ENCODE peak calls at places on chromosomes 6 and 20, in five cellular contexts. U, O, V, G and C are unnamed samples.

GRCh38 chr6:29975561-29975907 is 33.2 kb downstream of the HLA-A start:
- DNase-seq in U (no peak), V (no peak), G (no peak), O (no peak), C (no peak)

GRCh38 chr20:25283221-25283951 is 35.5 kb downstream of the PYGB start:
- DNase-seq in V (peak; percentile 24), O (no peak), G (no peak), U (no peak), C (no peak)

GRCh38 chr6:112245511-112246203 is 8.7 kb downstream of the LAMA4 start:
- DNase-seq in O (no peak), U (no peak), V (no peak), G (peak; percentile 98), C (no peak)

GRCh38 chr20:49812463-49813304 is at the start of gene SLC9A8:
- DNase-seq in V (peak; percentile 83), U (peak; percentile 93), O (peak; percentile 74), G (peak; percentile 91), C (peak; percentile 91)

GRCh38 chr6:43297644-43298564 is at the start of gene SLC22A7:
- DNase-seq in G (no peak), V (peak; percentile 61), O (no peak), U (no peak), C (no peak)

GRCh38 chr6:161884782-161885181 is 610.9 kb upstream of the AGPAT4 start:
- DNase-seq in G (no peak), O (no peak), U (no peak), V (no peak), C (no peak)

GRCh38 chr20:41697861-41698559 is 79.8 kb upstream of the CHD6 start:
- DNase-seq in V (no peak), O (no peak), U (peak; percentile 88), G (peak; percentile 54), C (peak; percentile 57)

GRCh38 chr6:78868124-78868523 is 773 bp downstream of the IRAK1BP1 start:
- DNase-seq in O (no peak), V (no peak), U (no peak), G (peak; percentile 5), C (no peak)

GRCh38 chr6:127496471-127496870 is 22.7 kb downstream of the MTCL3 start:
- DNase-seq in V (no peak), G (peak; percentile 9), U (no peak), O (no peak), C (no peak)

GRCh38 chr6:112253842-112254816 is at the start of gene LAMA4:
- DNase-seq in O (no peak), V (peak; percentile 45), G (peak; percentile 80), U (peak; percentile 72), C (peak; percentile 59)

GRCh38 chr6:10968776-10969175 is 75.3 kb downstream of the ELOVL2 start:
- DNase-seq in U (no peak), O (no peak), G (peak; percentile 89), V (no peak), C (no peak)

GRCh38 chr6:152094992-152095592 is 287.6 kb downstream of the ESR1 start:
- DNase-seq in V (peak; percentile 47), G (peak; percentile 100), O (no peak), U (no peak), C (no peak)

GRCh38 chr6:32894085-32895005 is 40.4 kb downstream of the PSMB9 start:
- DNase-seq in U (peak; percentile 99), G (peak; percentile 89), V (peak; percentile 96), O (peak; percentile 90), C (peak; percentile 95)

GRCh38 chr20:58075980-58076749 is 152.3 kb downstream of the ANKRD60 start:
- DNase-seq in V (no peak), G (no peak), U (peak; percentile 35), O (no peak), C (no peak)

GRCh38 chr6:122048570-122048969 is 350.9 kb upstream of the HSF2 start:
- DNase-seq in G (peak; percentile 22), V (no peak), U (no peak), O (no peak), C (no peak)

GRCh38 chr20:9615766-9616454 is 101.5 kb downstream of the LAMP5 start:
- DNase-seq in G (no peak), O (no peak), U (no peak), V (no peak), C (no peak)

GRCh38 chr20:62899633-62900051 is 26.7 kb downstream of the DIDO1 start:
- DNase-seq in G (no peak), U (no peak), O (no peak), V (no peak), C (peak; percentile 55)

GRCh38 chr20:13017883-13018535 is 9.2 kb downstream of the SPTLC3 start:
- DNase-seq in U (peak; percentile 93), V (no peak), O (no peak), G (no peak), C (no peak)

GRCh38 chr20:19973920-19974620 is 43.1 kb upstream of the NAA20 start:
- DNase-seq in O (no peak), G (peak; percentile 81), U (no peak), V (peak; percentile 42), C (no peak)

GRCh38 chr6:44667226-44667625 is 279.7 kb downstream of the CDC5L start:
- DNase-seq in G (peak; percentile 98), O (no peak), V (no peak), U (no peak), C (no peak)

GRCh38 chr6:34157236-34157830 is 11.4 kb upstream of the GRM4 start:
- DNase-seq in G (no peak), V (no peak), O (no peak), U (no peak), C (no peak)

GRCh38 chr6:7978736-7979135 is 68.1 kb upstream of the TXNDC5 start:
- DNase-seq in O (no peak), V (no peak), U (no peak), G (no peak), C (no peak)

GRCh38 chr6:86916393-86916792 is 20.9 kb upstream of the HTR1E start:
- DNase-seq in G (no peak), U (no peak), V (no peak), O (no peak), C (no peak)

GRCh38 chr6:42762338-42762929 is 16.5 kb upstream of the TBCC start:
- DNase-seq in V (no peak), O (no peak), G (no peak), U (no peak), C (no peak)

GRCh38 chr20:7879883-7880282 is 60.4 kb downstream of the HAO1 start:
- DNase-seq in O (no peak), U (no peak), V (no peak), G (peak; percentile 3), C (peak; percentile 32)

GRCh38 chr6:44275749-44276648 is 5.7 kb downstream of the TMEM151B start:
- DNase-seq in U (no peak), O (no peak), V (no peak), G (no peak), C (no peak)

GRCh38 chr6:125700591-125701353 is 48.7 kb upstream of the HEY2 start:
- DNase-seq in V (no peak), G (no peak), U (no peak), O (no peak), C (no peak)

GRCh38 chr6:35426074-35426473 is 26.1 kb upstream of the FANCE start:
- DNase-seq in O (no peak), U (no peak), V (no peak), G (no peak), C (no peak)

GRCh38 chr6:33668914-33669313 is 42.6 kb downstream of the UQCC2 start:
- DNase-seq in G (no peak), U (no peak), O (peak; percentile 51), V (peak; percentile 42), C (no peak)

GRCh38 chr6:45903959-45904358 is 111.7 kb downstream of the CLIC5 start:
- DNase-seq in U (no peak), V (no peak), O (no peak), G (no peak), C (no peak)

GRCh38 chr6:125743604-125744003 is 5.8 kb upstream of the HEY2 start:
- DNase-seq in G (no peak), O (no peak), U (no peak), V (no peak), C (no peak)

GRCh38 chr20:7248392-7248992 is 481.0 kb downstream of the BMP2 start:
- DNase-seq in O (no peak), U (peak; percentile 42), G (no peak), V (no peak), C (peak; percentile 80)

GRCh38 chr6:29011276-29011734 is 6.2 kb upstream of the ZNF311 start:
- DNase-seq in V (no peak), U (peak; percentile 83), O (peak; percentile 22), G (peak; percentile 65), C (peak; percentile 24)